ENCODE peak calls at places on chromosomes 13 and 19, in five cellular contexts. A, O, W, Q and L are unnamed samples.

GRCh38 chr13:102555914-102556553 is 40.8 kb upstream of the TPP2 start:
- DNase-seq in A (no peak), O (no peak), W (peak), Q (peak), L (peak)

GRCh38 chr19:29724102-29724641 is 9.1 kb upstream of the C19orf12 start:
- DNase-seq in A (no peak), O (no peak), W (peak), Q (peak), L (peak)

GRCh38 chr13:76621726-76622125 is 264.5 kb downstream of the KCTD12 start:
- DNase-seq in A (no peak), O (no peak), W (no peak), Q (no peak), L (peak)

GRCh38 chr13:30422056-30422914 is at the start of gene UBE2L5:
- DNase-seq in A (peak), O (peak), W (peak), Q (peak), L (peak)

GRCh38 chr19:5973867-5974635 is 3.9 kb downstream of the RANBP3 start:
- DNase-seq in A (no peak), O (no peak), W (no peak), Q (no peak), L (no peak)

GRCh38 chr19:4748589-4748988 is 24.9 kb upstream of the DPP9 start:
- DNase-seq in A (no peak), O (no peak), W (no peak), Q (no peak), L (no peak)

GRCh38 chr13:71902676-71903075 is 35.7 kb upstream of the DACH1 start:
- DNase-seq in A (no peak), O (no peak), W (no peak), Q (no peak), L (no peak)

GRCh38 chr13:71865858-71866172 is 1.2 kb downstream of the DACH1 start:
- DNase-seq in A (peak), O (no peak), W (no peak), Q (peak), L (no peak)

GRCh38 chr13:29104461-29104860 is 284.3 kb downstream of the MTUS2 start:
- DNase-seq in A (no peak), O (no peak), W (no peak), Q (no peak), L (no peak)

GRCh38 chr13:49927755-49928154 is 8.4 kb downstream of the SPRYD7 start:
- DNase-seq in A (no peak), O (no peak), W (peak), Q (peak), L (peak)

GRCh38 chr19:21848706-21849105 is 12.7 kb upstream of the ZNF43 start:
- DNase-seq in A (no peak), O (peak), W (peak), Q (peak), L (peak)

GRCh38 chr19:21851596-21852345 is 15.8 kb upstream of the ZNF43 start:
- DNase-seq in A (peak), O (peak), W (peak), Q (peak), L (peak)

GRCh38 chr19:21850636-21851255 is 14.8 kb upstream of the ZNF43 start:
- DNase-seq in A (no peak), O (no peak), W (no peak), Q (peak), L (peak)
- H3K4me3 ChIP-seq in A (peak), O (peak), W (peak), Q (peak), L (peak)

GRCh38 chr13:60331249-60332012 is 65.6 kb upstream of the TDRD3 start:
- DNase-seq in A (no peak), O (no peak), W (no peak), Q (no peak), L (no peak)

GRCh38 chr13:60327551-60327950 is 69.5 kb upstream of the TDRD3 start:
- DNase-seq in A (no peak), O (no peak), W (no peak), Q (no peak), L (no peak)

GRCh38 chr13:60328073-60328472 is 68.9 kb upstream of the TDRD3 start:
- DNase-seq in A (no peak), O (no peak), W (no peak), Q (no peak), L (no peak)

GRCh38 chr13:60326273-60326672 is 70.7 kb upstream of the TDRD3 start:
- DNase-seq in A (no peak), O (no peak), W (no peak), Q (no peak), L (no peak)

DNA sequence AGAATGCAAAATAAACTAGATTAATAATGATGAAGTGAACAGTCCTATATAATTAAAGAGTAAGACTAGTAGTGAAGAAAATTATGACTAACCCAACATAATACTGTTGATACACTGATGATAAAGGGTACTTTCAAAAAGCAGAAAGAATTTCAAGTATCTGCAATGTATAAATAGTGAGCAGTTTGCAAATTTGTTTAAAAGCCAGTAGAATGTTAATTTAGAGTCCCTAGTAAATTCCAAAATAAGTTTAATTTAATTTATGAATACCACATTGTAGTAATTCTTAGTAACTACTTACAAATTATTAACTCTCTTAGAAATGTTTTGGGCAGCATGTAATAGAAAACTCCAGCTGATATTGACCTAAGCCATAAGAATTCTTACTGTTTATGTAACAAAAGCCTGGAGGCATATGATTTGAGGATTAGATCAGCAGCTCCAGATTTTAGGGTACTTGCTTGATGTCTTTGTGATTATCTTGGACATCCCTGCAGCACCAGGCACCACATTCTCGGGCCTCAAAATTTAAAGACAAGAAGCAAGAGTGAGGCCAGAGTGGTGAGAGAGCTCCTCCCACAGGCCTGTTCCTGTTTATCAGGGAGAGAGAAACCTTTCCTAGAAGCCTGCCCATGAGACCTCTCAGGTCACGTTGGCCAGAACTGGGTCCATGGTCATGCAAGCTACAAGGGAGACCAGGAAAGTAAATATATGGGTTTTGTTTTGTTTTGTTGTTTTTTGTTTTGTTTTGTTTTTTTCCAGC is 67.6 kb upstream of the TDRD3 start:
- DNase-seq in A (no peak), O (peak), W (peak), Q (peak), L (peak)
- TF ChIP-seq CTCF in A (no peak), O (peak), W (peak), Q (peak), L (peak)

GRCh38 chr13:92913840-92914239 is 312.8 kb upstream of the GPC6 start:
- DNase-seq in A (no peak), O (no peak), W (no peak), Q (no peak), L (no peak)
- H3K4me3 ChIP-seq in A (no peak), O (no peak), W (no peak), Q (no peak), L (no peak)

GRCh38 chr13:40398060-40398459 is 268.4 kb downstream of the FOXO1 start:
- DNase-seq in A (no peak), O (no peak), W (no peak), Q (no peak), L (no peak)
- TF ChIP-seq CTCF in A (no peak), O (no peak), W (no peak), Q (no peak), L (no peak)

DNA sequence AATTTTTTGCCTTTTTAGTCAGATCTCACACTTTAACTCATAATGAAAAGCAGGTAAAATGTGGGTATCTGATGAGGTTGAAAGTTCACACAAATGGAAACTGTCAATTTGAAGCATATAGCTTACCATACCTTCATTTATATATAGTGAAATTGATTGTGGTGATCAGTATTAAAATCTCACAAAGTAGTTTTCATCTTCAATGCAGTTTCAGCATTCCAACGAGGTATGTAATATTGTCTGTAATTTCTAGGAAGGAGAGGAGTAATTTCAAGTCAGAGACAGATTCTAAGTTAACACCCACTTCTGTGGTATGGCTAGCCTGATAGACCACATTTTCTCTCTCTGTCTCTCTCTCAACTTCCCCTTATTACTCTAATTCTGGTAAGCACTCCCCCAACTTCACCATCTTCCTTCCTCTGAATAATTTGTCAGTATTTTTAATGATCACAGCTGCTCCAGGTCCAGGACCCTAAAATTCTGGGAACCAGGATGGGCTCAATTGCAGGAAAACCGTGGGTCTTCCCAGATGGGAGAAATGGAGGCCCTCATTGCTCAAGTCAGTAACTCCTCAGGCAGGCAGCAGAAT is 455.7 kb downstream of the FGF9 start:
- DNase-seq in A (no peak), O (no peak), W (no peak), Q (no peak), L (no peak)
- H3K4me3 ChIP-seq in A (no peak), O (no peak), W (no peak), Q (no peak), L (no peak)

GRCh38 chr19:2428027-2428690 is 773 bp upstream of the TIMM13 start:
- DNase-seq in A (peak), O (no peak), W (no peak), Q (peak), L (peak)

GRCh38 chr19:2425622-2426581 is 1.5 kb downstream of the TIMM13 start:
- DNase-seq in A (no peak), O (no peak), W (no peak), Q (no peak), L (no peak)

GRCh38 chr19:2424686-2425621 is 2.4 kb downstream of the TIMM13 start:
- DNase-seq in A (no peak), O (no peak), W (peak), Q (peak), L (peak)

GRCh38 chr19:2427323-2428026 is at the start of gene TIMM13:
- DNase-seq in A (peak), O (peak), W (peak), Q (peak), L (peak)

DNA sequence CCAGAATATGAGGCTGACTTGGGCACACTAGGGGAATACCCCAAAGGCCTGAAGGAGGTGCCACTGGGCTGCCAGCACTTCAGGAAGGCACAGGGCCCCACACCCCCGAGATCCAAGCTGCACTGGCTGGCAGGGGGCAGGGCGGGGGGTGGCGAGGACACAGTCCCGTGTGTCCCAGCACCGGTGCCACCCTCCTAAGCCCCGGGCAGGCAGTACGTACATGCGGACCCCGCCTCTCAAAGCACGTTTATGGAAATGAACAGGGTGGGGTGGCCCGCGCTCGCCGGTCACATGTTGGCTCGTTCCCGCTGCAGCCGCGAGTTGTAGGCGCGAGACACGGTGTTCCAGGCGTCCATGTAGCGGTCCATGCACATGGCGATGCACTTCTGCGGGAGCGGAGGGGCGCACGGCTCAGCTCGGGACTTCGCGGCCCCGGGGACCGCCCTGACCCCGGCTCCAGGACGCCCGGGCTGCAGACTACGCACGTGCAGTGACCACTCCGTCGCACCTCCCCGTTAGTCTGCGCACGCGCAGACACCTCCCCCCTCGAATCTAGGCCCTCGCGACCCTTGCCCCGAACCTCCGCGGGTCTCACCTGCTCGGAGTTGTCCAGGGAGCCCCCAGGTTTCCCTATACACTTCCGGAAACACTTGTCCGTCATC is 594 bp downstream of the TIMM13 start:
- DNase-seq in A (no peak), O (no peak), W (peak), Q (peak), L (peak)
- TF ChIP-seq CTCF in A (no peak), O (peak), W (no peak), Q (no peak), L (no peak)

GRCh38 chr19:45340899-45341453 is 426 bp downstream of the KLC3 start:
- DNase-seq in A (no peak), O (no peak), W (no peak), Q (no peak), L (peak)
- H3K4me3 ChIP-seq in A (no peak), O (peak), W (no peak), Q (peak), L (no peak)

GRCh38 chr13:89061821-89062220 is 1390.7 kb downstream of the SLITRK5 start:
- DNase-seq in A (no peak), O (no peak), W (no peak), Q (no peak), L (no peak)
- TF ChIP-seq CTCF in A (no peak), O (no peak), W (no peak), Q (no peak), L (no peak)